ENCODE peak calls at places on chromosomes 7 and 10, in ten cellular contexts. D is SJSA1; V is germinal center; Y is activated CD4-positive, CD25-positive, alpha-beta regulatory T cell; Q is dermis blood vessel endothelial cell; Z is EH; O is AG09319; M is kidney glomerular epithelial cell; J is stimulated activated CD4-positive, alpha-beta T cell treated with anti-CD3 and anti-CD28 coated beads, Interleukin-4, amount 100 ng/mL, for 1 hour; P is PC-3. S is an unnamed sample.

GRCh38 chr7:697259-697615 is 29.3 kb upstream of the DNAAF5 start:
- DNase-seq in D (no peak), V (no peak), Y (no peak), Q (no peak), Z (no peak), O (no peak), M (no peak), J (no peak), P (no peak), S (no peak)

GRCh38 chr7:80611779-80612178 is 26.7 kb upstream of the CD36 start:
- DNase-seq in D (peak; percentile 21), V (no peak), Y (no peak), Q (no peak), Z (peak; percentile 86), O (no peak), M (peak; percentile 20), J (no peak), P (peak; percentile 87), S (no peak)

GRCh38 chr10:97320480-97321031 is 1.5 kb downstream of the FRAT1 start:
- DNase-seq in D (no peak), V (no peak), Y (no peak), Q (no peak), Z (no peak), O (no peak), M (no peak), J (peak; percentile 26), P (no peak), S (peak; percentile 29)

GRCh38 chr10:96021332-96021731 is 22.1 kb upstream of the CCNJ start:
- DNase-seq in D (no peak), V (no peak), Y (no peak), Q (no peak), Z (no peak), O (no peak), M (no peak), J (no peak), P (no peak), S (no peak)

GRCh38 chr10:8033812-8034665 is 20.4 kb upstream of the GATA3 start:
- DNase-seq in D (no peak), V (no peak), Y (no peak), Q (no peak), Z (no peak), O (no peak), M (no peak), J (no peak), P (no peak), S (no peak)

GRCh38 chr7:156125841-156126730 is 313.8 kb upstream of the SHH start:
- DNase-seq in D (no peak), V (no peak), Y (no peak), Q (no peak), Z (no peak), O (no peak), M (no peak), J (no peak), P (no peak), S (no peak)

GRCh38 chr7:105862770-105863169 is 13.6 kb downstream of the ATXN7L1 start:
- DNase-seq in D (no peak), V (no peak), Y (no peak), Q (no peak), Z (no peak), O (no peak), M (no peak), J (no peak), P (no peak), S (no peak)

GRCh38 chr7:116311262-116311661 is 100.9 kb downstream of the TES start:
- DNase-seq in D (no peak), V (no peak), Y (no peak), Q (no peak), Z (no peak), O (no peak), M (no peak), J (no peak), P (no peak), S (no peak)

GRCh38 chr7:79453558-79454324 is at the start of gene MAGI2:
- DNase-seq in D (peak; percentile 80), V (no peak), Y (no peak), Q (peak; percentile 77), Z (peak; percentile 87), O (peak; percentile 82), M (peak; percentile 73), J (no peak), P (no peak), S (peak; percentile 77)

GRCh38 chr10:93061594-93062498 is 1.2 kb downstream of the CYP26C1 start:
- DNase-seq in D (no peak), V (no peak), Y (no peak), Q (peak; percentile 47), Z (no peak), O (no peak), M (no peak), J (no peak), P (no peak), S (no peak)

GRCh38 chr10:132443998-132444876 is 47.2 kb downstream of the PWWP2B start:
- DNase-seq in D (no peak), V (no peak), Y (no peak), Q (no peak), Z (no peak), O (no peak), M (no peak), J (peak; percentile 26), P (no peak), S (no peak)

GRCh38 chr10:35523670-35524225 is 81.4 kb upstream of the GJD4 start:
- DNase-seq in D (no peak), V (peak; percentile 57), Y (no peak), Q (no peak), Z (no peak), O (no peak), M (no peak), J (no peak), P (no peak), S (no peak)

GRCh38 chr10:123724747-123725146 is 58.6 kb downstream of the GPR26 start:
- DNase-seq in D (no peak), V (no peak), Y (no peak), Q (no peak), Z (no peak), O (no peak), M (no peak), J (no peak), P (no peak), S (no peak)

GRCh38 chr7:16114633-16115032 is 306.7 kb downstream of the CRPPA start:
- DNase-seq in D (peak; percentile 23), V (no peak), Y (no peak), Q (peak; percentile 74), Z (peak; percentile 53), O (no peak), M (peak; percentile 12), J (no peak), P (peak; percentile 51), S (no peak)

GRCh38 chr10:104127411-104127810 is 5.4 kb downstream of the SFR1 start:
- DNase-seq in D (no peak), V (peak; percentile 50), Y (no peak), Q (peak; percentile 29), Z (no peak), O (no peak), M (peak; percentile 5), J (no peak), P (no peak), S (no peak)

GRCh38 chr10:15897282-15897681 is 37.0 kb upstream of the MINDY3 start:
- DNase-seq in D (no peak), V (no peak), Y (no peak), Q (peak; percentile 72), Z (peak; percentile 20), O (no peak), M (peak; percentile 52), J (no peak), P (peak; percentile 26), S (no peak)

GRCh38 chr7:16836481-16836880 is 31.7 kb upstream of the AGR2 start:
- DNase-seq in D (no peak), V (no peak), Y (no peak), Q (no peak), Z (peak; percentile 20), O (no peak), M (no peak), J (no peak), P (no peak), S (no peak)

GRCh38 chr7:104010052-104010909 is 20.8 kb upstream of the RELN start:
- DNase-seq in D (no peak), V (no peak), Y (no peak), Q (no peak), Z (no peak), O (no peak), M (peak; percentile 13), J (no peak), P (peak; percentile 9), S (no peak)

GRCh38 chr10:49550563-49550962 is 11.6 kb upstream of the ERCC6 start:
- DNase-seq in D (peak; percentile 39), V (no peak), Y (no peak), Q (peak; percentile 81), Z (peak; percentile 84), O (no peak), M (no peak), J (no peak), P (peak; percentile 99), S (no peak)

GRCh38 chr10:85741626-85742300 is 624.8 kb downstream of the GRID1 start:
- DNase-seq in D (no peak), V (no peak), Y (no peak), Q (no peak), Z (no peak), O (no peak), M (no peak), J (no peak), P (no peak), S (no peak)

GRCh38 chr7:122136639-122137253 is 7.3 kb downstream of the AASS start:
- DNase-seq in D (peak; percentile 44), V (no peak), Y (no peak), Q (peak; percentile 38), Z (peak; percentile 22), O (no peak), M (peak; percentile 15), J (no peak), P (no peak), S (no peak)

GRCh38 chr10:121823993-121824463 is 103.8 kb downstream of the ATE1 start:
- DNase-seq in D (peak; percentile 27), V (peak; percentile 41), Y (no peak), Q (peak; percentile 66), Z (peak; percentile 52), O (peak; percentile 3), M (peak; percentile 27), J (no peak), P (peak; percentile 62), S (no peak)

GRCh38 chr10:35011771-35012191 is 78.4 kb downstream of the CUL2 start:
- DNase-seq in D (no peak), V (no peak), Y (no peak), Q (no peak), Z (no peak), O (no peak), M (no peak), J (no peak), P (peak; percentile 97), S (no peak)

GRCh38 chr7:45180084-45180986 is 22.7 kb downstream of the RAMP3 start:
- DNase-seq in D (no peak), V (no peak), Y (no peak), Q (no peak), Z (no peak), O (no peak), M (no peak), J (no peak), P (no peak), S (no peak)

GRCh38 chr7:158912406-158912805 is 56.0 kb downstream of the DYNC2I1 start:
- DNase-seq in D (no peak), V (no peak), Y (no peak), Q (no peak), Z (no peak), O (no peak), M (no peak), J (no peak), P (no peak), S (no peak)

GRCh38 chr7:113159746-113160339 is 41.5 kb upstream of the SMIM30 start:
- DNase-seq in D (peak; percentile 16), V (peak; percentile 16), Y (no peak), Q (peak; percentile 36), Z (peak; percentile 57), O (no peak), M (peak; percentile 21), J (no peak), P (peak; percentile 38), S (no peak)

GRCh38 chr7:13852281-13852968 is 137.0 kb downstream of the ETV1 start:
- DNase-seq in D (no peak), V (no peak), Y (no peak), Q (no peak), Z (no peak), O (no peak), M (no peak), J (no peak), P (no peak), S (no peak)

GRCh38 chr7:12629816-12630614 is 57.4 kb upstream of the ARL4A start:
- DNase-seq in D (no peak), V (no peak), Y (no peak), Q (no peak), Z (no peak), O (no peak), M (no peak), J (no peak), P (no peak), S (no peak)